ENCODE peak calls at places on chromosomes 2 and 18, in five cellular contexts. One of them, this sample, is unnamed.

GRCh38 chr2:10161206-10161931 is 38.8 kb downstream of the RRM2 start:
- DNase-seq in astrocyte of the cerebellum: no peak
- DNase-seq in HFF-Myc: no peak
- DNase-seq in cardiac fibroblast: peak
- DNase-seq in sigmoid colon: no peak
- DNase-seq in this sample: no peak

GRCh38 chr2:120245520-120245835 is 7.2 kb upstream of the RALB start:
- DNase-seq in astrocyte of the cerebellum: no peak
- DNase-seq in HFF-Myc: no peak
- DNase-seq in cardiac fibroblast: peak
- DNase-seq in sigmoid colon: peak
- DNase-seq in this sample: no peak

GRCh38 chr2:29108225-29108624 is 7.0 kb upstream of the CLIP4 start:
- DNase-seq in astrocyte of the cerebellum: peak
- DNase-seq in HFF-Myc: no peak
- DNase-seq in cardiac fibroblast: peak
- DNase-seq in sigmoid colon: no peak
- DNase-seq in this sample: peak

GRCh38 chr2:23592061-23592685 is 207.2 kb downstream of the KLHL29 start:
- DNase-seq in astrocyte of the cerebellum: no peak
- DNase-seq in HFF-Myc: no peak
- DNase-seq in cardiac fibroblast: no peak
- DNase-seq in sigmoid colon: no peak
- DNase-seq in this sample: no peak

GRCh38 chr2:232349546-232349945 is 29.0 kb upstream of the ALPP start:
- DNase-seq in astrocyte of the cerebellum: no peak
- DNase-seq in HFF-Myc: no peak
- DNase-seq in cardiac fibroblast: no peak
- DNase-seq in sigmoid colon: peak
- DNase-seq in this sample: no peak

GRCh38 chr2:765369-765768 is 88.2 kb upstream of the TMEM18 start:
- DNase-seq in astrocyte of the cerebellum: no peak
- DNase-seq in HFF-Myc: no peak
- DNase-seq in cardiac fibroblast: no peak
- DNase-seq in sigmoid colon: no peak
- DNase-seq in this sample: no peak

GRCh38 chr18:31101148-31102019 is 837 bp downstream of the DSC2 start:
- DNase-seq in astrocyte of the cerebellum: no peak
- DNase-seq in HFF-Myc: no peak
- DNase-seq in cardiac fibroblast: peak
- DNase-seq in sigmoid colon: peak
- DNase-seq in this sample: no peak

GRCh38 chr18:65235966-65236634 is 514.7 kb upstream of the CDH7 start:
- DNase-seq in astrocyte of the cerebellum: peak
- DNase-seq in HFF-Myc: no peak
- DNase-seq in cardiac fibroblast: no peak
- DNase-seq in sigmoid colon: no peak
- DNase-seq in this sample: no peak

GRCh38 chr2:96344011-96344410 is 8.4 kb downstream of the NCAPH start:
- DNase-seq in astrocyte of the cerebellum: peak
- DNase-seq in HFF-Myc: no peak
- DNase-seq in cardiac fibroblast: no peak
- DNase-seq in sigmoid colon: no peak
- DNase-seq in this sample: no peak

GRCh38 chr2:136126527-136126926 is 8.6 kb upstream of the CXCR4 start:
- DNase-seq in astrocyte of the cerebellum: no peak
- DNase-seq in HFF-Myc: no peak
- DNase-seq in cardiac fibroblast: no peak
- DNase-seq in sigmoid colon: no peak
- DNase-seq in this sample: no peak

GRCh38 chr2:187989925-187990623 is 301.6 kb upstream of the GULP1 start:
- DNase-seq in astrocyte of the cerebellum: no peak
- DNase-seq in HFF-Myc: no peak
- DNase-seq in cardiac fibroblast: no peak
- DNase-seq in sigmoid colon: no peak
- DNase-seq in this sample: no peak

GRCh38 chr2:201432038-201432437 is 19.2 kb downstream of the TRAK2 start:
- DNase-seq in astrocyte of the cerebellum: no peak
- DNase-seq in HFF-Myc: no peak
- DNase-seq in cardiac fibroblast: peak
- DNase-seq in sigmoid colon: no peak
- DNase-seq in this sample: no peak
- H3K4me3 ChIP-seq in astrocyte of the cerebellum: no peak
- H3K4me3 ChIP-seq in HFF-Myc: no peak
- H3K4me3 ChIP-seq in cardiac fibroblast: no peak
- H3K4me3 ChIP-seq in sigmoid colon: no peak
- H3K4me3 ChIP-seq in this sample: no peak

GRCh38 chr18:907880-908512 is 3.3 kb downstream of the ADCYAP1 start:
- DNase-seq in astrocyte of the cerebellum: no peak
- DNase-seq in HFF-Myc: no peak
- DNase-seq in cardiac fibroblast: no peak
- DNase-seq in sigmoid colon: no peak
- DNase-seq in this sample: no peak
- H3K4me3 ChIP-seq in astrocyte of the cerebellum: peak
- H3K4me3 ChIP-seq in HFF-Myc: peak
- H3K4me3 ChIP-seq in cardiac fibroblast: peak
- H3K4me3 ChIP-seq in sigmoid colon: peak
- H3K4me3 ChIP-seq in this sample: peak

DNA sequence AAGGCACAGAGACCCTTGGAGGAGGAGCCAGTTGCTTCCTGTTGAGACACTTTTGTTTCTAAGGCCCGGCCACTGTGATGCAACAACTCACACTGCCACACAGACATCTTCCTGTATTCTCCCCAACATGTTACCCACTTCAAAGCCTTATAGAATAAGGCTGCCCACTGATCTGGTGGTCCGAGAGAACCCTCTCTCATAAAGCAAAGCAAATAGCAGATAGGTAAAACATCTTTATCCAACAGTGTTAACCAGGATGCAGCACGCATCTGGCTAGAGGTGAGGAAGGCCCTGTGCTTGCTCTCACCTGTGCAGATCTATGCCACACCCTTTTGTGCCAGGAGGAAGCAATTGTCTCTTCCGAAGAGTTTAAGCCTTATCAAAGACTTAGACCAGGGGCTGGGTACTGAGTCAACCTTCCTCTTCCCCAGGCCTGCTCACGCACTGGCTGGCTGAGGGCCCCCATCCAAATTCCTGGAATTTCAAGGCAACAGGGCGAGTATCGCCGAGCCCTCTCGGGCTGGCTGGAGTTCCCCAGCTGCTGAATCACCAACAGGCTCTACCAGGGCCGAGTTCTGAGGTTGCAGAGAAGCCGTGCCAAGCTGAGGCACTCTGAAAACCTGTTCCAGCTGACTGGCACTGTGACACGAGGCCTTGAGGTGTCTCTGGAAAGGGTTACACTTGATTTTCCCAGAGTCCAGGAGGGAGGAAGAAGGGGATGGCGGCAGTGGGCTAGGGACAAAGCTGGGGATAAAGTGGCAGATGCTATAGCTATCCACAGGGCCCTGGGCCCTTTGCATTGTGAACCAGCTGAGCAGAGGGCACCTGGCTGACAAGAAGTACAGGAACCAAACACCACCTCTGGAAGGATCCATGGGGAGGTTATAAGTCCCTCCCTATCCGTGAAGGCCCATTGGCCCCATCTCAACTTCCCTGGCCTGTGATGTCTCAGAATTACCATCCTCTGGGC is 29.3 kb downstream of the TGFA start:
- DNase-seq in astrocyte of the cerebellum: peak
- DNase-seq in HFF-Myc: no peak
- DNase-seq in cardiac fibroblast: peak
- DNase-seq in sigmoid colon: no peak
- DNase-seq in this sample: no peak
- H3K4me3 ChIP-seq in astrocyte of the cerebellum: no peak
- H3K4me3 ChIP-seq in HFF-Myc: no peak
- H3K4me3 ChIP-seq in cardiac fibroblast: no peak
- H3K4me3 ChIP-seq in sigmoid colon: no peak
- H3K4me3 ChIP-seq in this sample: no peak

GRCh38 chr2:197514754-197515153 is 1.1 kb upstream of the MOB4 start:
- DNase-seq in astrocyte of the cerebellum: no peak
- DNase-seq in HFF-Myc: no peak
- DNase-seq in cardiac fibroblast: no peak
- DNase-seq in sigmoid colon: no peak
- DNase-seq in this sample: no peak
- H3K4me3 ChIP-seq in astrocyte of the cerebellum: no peak
- H3K4me3 ChIP-seq in HFF-Myc: peak
- H3K4me3 ChIP-seq in cardiac fibroblast: no peak
- H3K4me3 ChIP-seq in sigmoid colon: peak
- H3K4me3 ChIP-seq in this sample: peak

DNA sequence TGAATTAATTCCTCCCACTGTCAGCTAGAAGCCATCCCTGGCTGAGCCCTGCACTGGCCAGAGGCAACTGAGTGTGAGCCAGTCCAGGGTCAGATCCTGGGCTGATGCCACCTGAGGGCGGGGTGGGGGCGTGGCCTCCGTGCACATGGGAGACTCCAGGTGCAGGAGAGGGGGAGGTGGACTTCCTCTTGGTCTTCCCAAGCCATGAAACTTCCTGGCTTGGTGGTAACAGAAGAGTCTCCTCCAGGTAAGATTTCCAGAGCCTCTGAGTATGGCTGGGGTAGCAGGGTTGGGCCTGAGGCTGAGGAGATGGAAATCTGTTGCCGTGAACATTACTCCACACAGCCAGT is 462 bp upstream of the RAB17 start:
- DNase-seq in astrocyte of the cerebellum: no peak
- DNase-seq in HFF-Myc: no peak
- DNase-seq in cardiac fibroblast: no peak
- DNase-seq in sigmoid colon: no peak
- DNase-seq in this sample: no peak
- H3K4me3 ChIP-seq in astrocyte of the cerebellum: no peak
- H3K4me3 ChIP-seq in HFF-Myc: no peak
- H3K4me3 ChIP-seq in cardiac fibroblast: no peak
- H3K4me3 ChIP-seq in sigmoid colon: no peak
- H3K4me3 ChIP-seq in this sample: no peak

GRCh38 chr2:178927173-178927572 is 120.0 kb upstream of the TTN start:
- DNase-seq in astrocyte of the cerebellum: no peak
- DNase-seq in HFF-Myc: no peak
- DNase-seq in cardiac fibroblast: no peak
- DNase-seq in sigmoid colon: no peak
- DNase-seq in this sample: no peak
- H3K4me3 ChIP-seq in astrocyte of the cerebellum: no peak
- H3K4me3 ChIP-seq in HFF-Myc: no peak
- H3K4me3 ChIP-seq in cardiac fibroblast: no peak
- H3K4me3 ChIP-seq in sigmoid colon: no peak
- H3K4me3 ChIP-seq in this sample: no peak

This sample was measured in AG04450.